ENCODE peak calls at places on chromosomes 5 and 9, in five cellular contexts. U is cardiac muscle cell, J is left lung, Y is left ventricle myocardium inferior, P is psoas muscle. N is an unnamed sample.

GRCh38 chr5:112921031-112921832 is 795 bp downstream of the REEP5 start:
- DNase-seq in U (peak; percentile 78), J (peak; percentile 94), Y (peak; percentile 75), P (peak; percentile 86), N (no peak)

GRCh38 chr9:25964239-25964638 is 286.0 kb upstream of the TUSC1 start:
- DNase-seq in U (peak; percentile 82), J (no peak), Y (no peak), P (no peak), N (peak; percentile 15)

GRCh38 chr5:125295405-125295872 is 549.0 kb upstream of the ZNF608 start:
- DNase-seq in U (peak; percentile 54), J (no peak), Y (no peak), P (no peak), N (no peak)

GRCh38 chr5:9151671-9152427 is 394.0 kb downstream of the SEMA5A start:
- DNase-seq in U (no peak), J (no peak), Y (no peak), P (no peak), N (no peak)

GRCh38 chr9:13532407-13532806 is 252.9 kb upstream of the MPDZ start:
- DNase-seq in U (peak; percentile 5), J (no peak), Y (no peak), P (no peak), N (no peak)

GRCh38 chr5:98638701-98639100 is 134.8 kb upstream of the RGMB start:
- DNase-seq in U (peak; percentile 86), J (no peak), Y (no peak), P (no peak), N (peak; percentile 73)

GRCh38 chr5:170491479-170491878 is 12.3 kb upstream of the KCNIP1 start:
- DNase-seq in U (peak; percentile 97), J (no peak), Y (no peak), P (no peak), N (peak; percentile 73)

GRCh38 chr5:57176350-57176857 is 2.5 kb downstream of the GPBP1 start:
- DNase-seq in U (peak; percentile 70), J (no peak), Y (no peak), P (no peak), N (peak; percentile 26)

GRCh38 chr5:171749365-171749764 is 36.3 kb upstream of the SMIM23 start:
- DNase-seq in U (no peak), J (no peak), Y (no peak), P (no peak), N (no peak)

GRCh38 chr5:134371834-134372340 is 518 bp downstream of the UBE2B start:
- DNase-seq in U (peak; percentile 43), J (peak; percentile 86), Y (peak; percentile 60), P (peak; percentile 92), N (no peak)

GRCh38 chr5:82421119-82421518 is 143.0 kb upstream of the RPS23 start:
- DNase-seq in U (peak; percentile 95), J (no peak), Y (no peak), P (no peak), N (peak; percentile 43)

GRCh38 chr5:143002459-143003327 is 232.5 kb downstream of the ARHGAP26 start:
- DNase-seq in U (peak; percentile 98), J (no peak), Y (no peak), P (no peak), N (peak; percentile 63)

GRCh38 chr9:114282507-114282906 is 40.4 kb upstream of the ORM1 start:
- DNase-seq in U (no peak), J (no peak), Y (peak; percentile 6), P (peak; percentile 4), N (no peak)

GRCh38 chr9:38334234-38334633 is 58.3 kb upstream of the ALDH1B1 start:
- DNase-seq in U (no peak), J (no peak), Y (no peak), P (no peak), N (no peak)

GRCh38 chr5:76180817-76181805 is 97.9 kb downstream of the SV2C start:
- DNase-seq in U (no peak), J (no peak), Y (no peak), P (no peak), N (no peak)

GRCh38 chr5:4700082-4700481 is 440.0 kb upstream of the ADAMTS16 start:
- DNase-seq in U (peak; percentile 4), J (peak; percentile 80), Y (peak; percentile 24), P (peak; percentile 60), N (no peak)

GRCh38 chr5:170693701-170694100 is 89.8 kb upstream of the GABRP start:
- DNase-seq in U (no peak), J (no peak), Y (no peak), P (no peak), N (no peak)

GRCh38 chr9:112119225-112120045 is 55.7 kb downstream of the SUSD1 start:
- DNase-seq in U (no peak), J (no peak), Y (no peak), P (no peak), N (no peak)

GRCh38 chr5:61523997-61524396 is 191.9 kb downstream of the ZSWIM6 start:
- DNase-seq in U (no peak), J (no peak), Y (no peak), P (no peak), N (no peak)

GRCh38 chr9:81687521-81688261 is 1.7 kb downstream of the TLE1 start:
- DNase-seq in U (peak; percentile 33), J (peak; percentile 82), Y (peak; percentile 33), P (peak; percentile 71), N (no peak)

GRCh38 chr5:146388418-146388817 is 49.8 kb downstream of the POU4F3 start:
- DNase-seq in U (peak; percentile 29), J (no peak), Y (no peak), P (no peak), N (no peak)

GRCh38 chr9:69136781-69137180 is 37.3 kb upstream of the TJP2 start:
- DNase-seq in U (no peak), J (no peak), Y (no peak), P (no peak), N (no peak)

GRCh38 chr9:3263698-3264097 is 262.1 kb downstream of the RFX3 start:
- DNase-seq in U (no peak), J (no peak), Y (no peak), P (no peak), N (no peak)

GRCh38 chr5:181044662-181045305 is 4.7 kb downstream of the BTNL9 start:
- DNase-seq in U (no peak), J (no peak), Y (peak; percentile 53), P (peak; percentile 63), N (no peak)

GRCh38 chr9:105531530-105531929 is 26.4 kb upstream of the FKTN start:
- DNase-seq in U (no peak), J (no peak), Y (no peak), P (no peak), N (no peak)

GRCh38 chr9:90340421-90340820 is 302.2 kb downstream of the DIRAS2 start:
- DNase-seq in U (peak; percentile 88), J (no peak), Y (no peak), P (no peak), N (peak; percentile 20)

GRCh38 chr5:7878381-7878873 is 9.5 kb downstream of the MTRR start:
- DNase-seq in U (peak; percentile 62), J (no peak), Y (no peak), P (no peak), N (no peak)

GRCh38 chr5:116437922-116438578 is 136.6 kb downstream of the SEMA6A start:
- DNase-seq in U (no peak), J (no peak), Y (no peak), P (no peak), N (no peak)

DNA sequence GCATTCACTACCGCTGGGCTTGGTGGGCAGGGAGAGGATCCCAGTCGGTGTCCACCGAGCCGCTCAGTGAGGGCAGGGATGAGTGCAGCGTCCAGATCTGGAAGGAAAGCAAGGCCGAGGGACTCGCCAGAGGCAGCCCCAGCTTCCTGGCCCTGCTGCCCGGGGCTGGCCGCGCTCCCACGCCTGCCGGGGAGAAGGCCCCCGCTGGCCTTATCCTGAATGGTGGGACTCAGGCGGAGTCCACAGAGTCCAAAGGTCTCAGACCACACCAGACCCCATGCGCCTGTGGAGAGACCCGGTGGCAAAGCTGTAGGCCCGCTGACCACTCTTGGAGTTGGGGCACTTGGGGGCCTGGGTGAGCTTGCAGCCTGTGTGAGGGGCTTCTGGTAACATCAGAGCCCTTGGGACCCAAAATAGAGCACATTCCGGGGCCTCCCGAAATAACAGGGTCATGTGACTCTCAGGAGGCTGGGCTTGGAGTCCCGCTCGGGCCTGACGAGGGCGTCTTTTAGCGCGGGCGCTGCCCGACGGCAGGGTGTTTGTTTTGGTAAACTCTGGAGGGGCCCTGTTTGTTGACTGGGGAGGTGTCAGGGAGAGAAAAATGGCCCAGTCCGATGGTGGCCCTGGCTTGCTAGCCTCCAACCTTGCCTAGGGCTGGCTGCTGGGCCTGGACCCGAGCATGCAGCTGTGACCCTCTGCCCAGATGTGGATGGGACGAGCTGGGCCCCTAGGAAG is 2.8 kb downstream of the RXRA start:
- DNase-seq in U (peak; percentile 52), J (peak; percentile 76), Y (peak; percentile 68), P (peak; percentile 80), N (no peak)
- TF ChIP-seq CTCF in U (peak; percentile 17), J (no peak), Y (peak; percentile 26), P (no peak), N (peak; percentile 39)

GRCh38 chr5:137453476-137454080 is 45.5 kb downstream of the SPOCK1 start:
- DNase-seq in U (peak; percentile 80), J (no peak), Y (no peak), P (no peak), N (no peak)

GRCh38 chr5:137448868-137449267 is 50.3 kb downstream of the SPOCK1 start:
- DNase-seq in U (no peak), J (no peak), Y (no peak), P (no peak), N (no peak)

GRCh38 chr5:137446611-137447010 is 52.5 kb downstream of the SPOCK1 start:
- DNase-seq in U (peak; percentile 19), J (no peak), Y (no peak), P (no peak), N (no peak)

GRCh38 chr5:137450759-137451158 is 48.4 kb downstream of the SPOCK1 start:
- DNase-seq in U (no peak), J (no peak), Y (no peak), P (no peak), N (no peak)
- H3K36me3 ChIP-seq in U (no peaks in the 10 kb centered on the region), J (no peaks in the 10 kb centered on the region), Y (no peaks in the 10 kb centered on the region), P (no peaks in the 10 kb centered on the region), N (no peaks in the 10 kb centered on the region)

DNA sequence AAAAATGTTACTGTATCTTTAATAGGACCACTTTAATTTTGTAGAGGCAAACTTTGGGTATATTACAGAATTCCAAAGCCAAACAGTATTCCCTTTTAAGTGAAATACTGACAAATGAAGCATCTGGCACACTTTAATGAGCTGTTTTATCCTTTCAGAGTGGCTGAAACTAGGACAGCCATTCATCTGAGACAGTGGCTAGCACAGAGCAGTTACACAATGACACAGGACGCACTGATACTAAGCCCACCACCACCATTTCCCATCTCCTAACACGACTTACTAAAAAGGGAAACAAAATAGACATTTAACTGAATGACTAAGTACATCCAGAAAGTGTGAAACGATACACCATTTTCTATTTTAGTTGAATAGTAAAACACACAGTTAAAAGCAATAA is 120.4 kb upstream of the RETREG1 start:
- DNase-seq in U (no peak), J (no peak), Y (no peak), P (no peak), N (no peak)
- H3K4me3 ChIP-seq in U (no peak overlapping the region), J (no peak overlapping the region), Y (no peak overlapping the region), P (no peak overlapping the region), N (no peak overlapping the region)

GRCh38 chr5:158647264-158647663 is 452.5 kb downstream of the EBF1 start:
- DNase-seq in U (no peak), J (no peak), Y (no peak), P (no peak), N (no peak)
- TF ChIP-seq CTCF in U (no peak), J (no peak), Y (no peak), P (no peak), N (no peak)

GRCh38 chr5:32601623-32602295 is 16.4 kb downstream of the SUB1 start:
- DNase-seq in U (no peak), J (no peak), Y (no peak), P (no peak), N (no peak)
- H3K36me3 ChIP-seq in U (peaks cover 54% of the 10 kb centered on the region), J (peaks cover 68% of the 10 kb centered on the region), Y (peaks cover 44% of the 10 kb centered on the region), P (peaks cover 89% of the 10 kb centered on the region), N (peaks cover 3% of the 10 kb centered on the region)